ENCODE peak calls at places on chromosome 21, in five cellular contexts. K is CD8-positive, alpha-beta T cell; S is heart right ventricle; E is suprapubic skin; A is body of pancreas. I is an unnamed sample.
A peak's percentile ranks its signal among the peaks of the same experiment; 100 is the strongest.

GRCh38 chr21:23531444-23531843 is 2075.8 kb downstream of the MRPL39 start:
- DNase-seq in S (no peak), E (no peak), A (no peak), K (no peak), I (no peak)

GRCh38 chr21:25421327-25422028 is 185.8 kb downstream of the MRPL39 start:
- DNase-seq in K (peak; percentile 31), E (no peak), A (peak; percentile 36), S (peak; percentile 17), I (no peak)

GRCh38 chr21:21439761-21440160 is 441.6 kb downstream of the NCAM2 start:
- DNase-seq in A (no peak), E (no peak), S (no peak), K (no peak), I (no peak)

GRCh38 chr21:43373387-43374227 is 53.3 kb downstream of the SIK1 start:
- DNase-seq in A (no peak), S (no peak), E (peak; percentile 58), K (no peak), I (no peak)

GRCh38 chr21:39714331-39714730 is 30.7 kb upstream of the IGSF5 start:
- DNase-seq in S (no peak), A (no peak), K (no peak), E (no peak), I (no peak)

GRCh38 chr21:22231013-22231412 is 1232.8 kb downstream of the NCAM2 start:
- DNase-seq in K (no peak), E (no peak), S (no peak), A (no peak), I (no peak)

GRCh38 chr21:26776320-26777021 is 68.7 kb downstream of the ADAMTS1 start:
- DNase-seq in K (no peak), A (no peak), E (no peak), S (no peak), I (no peak)

GRCh38 chr21:25561668-25562641 is 45.3 kb downstream of the MRPL39 start:
- DNase-seq in K (peak; percentile 67), S (peak; percentile 31), A (peak; percentile 45), E (peak; percentile 64), I (peak; percentile 36)

GRCh38 chr21:29949991-29950390 is 10.2 kb upstream of the GRIK1 start:
- DNase-seq in K (no peak), S (no peak), E (no peak), A (no peak), I (no peak)

GRCh38 chr21:30336596-30336995 is 898 bp downstream of the KRTAP27-1 start:
- DNase-seq in S (no peak), K (no peak), E (no peak), A (no peak), I (no peak)

GRCh38 chr21:27206368-27206982 is 239.6 kb upstream of the ADAMTS5 start:
- DNase-seq in E (no peak), S (no peak), A (no peak), K (no peak), I (no peak)

GRCh38 chr21:27805696-27806095 is 838.8 kb upstream of the ADAMTS5 start:
- DNase-seq in A (no peak), K (no peak), S (no peak), E (no peak), I (no peak)

GRCh38 chr21:17660862-17661261 is 48.2 kb upstream of the BTG3 start:
- DNase-seq in K (no peak), S (no peak), A (peak; percentile 60), E (no peak), I (no peak)

GRCh38 chr21:26072891-26073615 is 97.5 kb downstream of the APP start:
- DNase-seq in K (no peak), E (no peak), A (no peak), S (no peak), I (no peak)

GRCh38 chr21:39637197-39637970 is 24.6 kb downstream of the B3GALT5 start:
- DNase-seq in A (peak; percentile 66), S (no peak), E (no peak), K (no peak), I (no peak)

GRCh38 chr21:25837545-25838263 is 102.9 kb downstream of the GABPA start:
- DNase-seq in A (no peak), K (no peak), S (no peak), E (no peak), I (no peak)

GRCh38 chr21:22174746-22175145 is 1176.5 kb downstream of the NCAM2 start:
- DNase-seq in K (no peak), E (no peak), A (no peak), S (no peak), I (no peak)

GRCh38 chr21:14520535-14520934 is 25.6 kb downstream of the SAMSN1 start:
- DNase-seq in E (no peak), K (no peak), S (no peak), A (no peak), I (no peak)

GRCh38 chr21:28688381-28688780 is 304.3 kb downstream of the LTN1 start:
- DNase-seq in K (no peak), A (no peak), S (no peak), E (no peak), I (no peak)

GRCh38 chr21:29130234-29130993 is at the start of gene MAP3K7CL:
- DNase-seq in A (peak; percentile 55), E (peak; percentile 82), K (no peak), S (peak; percentile 61), I (no peak)

GRCh38 chr21:30580132-30580531 is 10.1 kb downstream of the KRTAP22-2 start:
- DNase-seq in A (no peak), E (no peak), K (no peak), S (no peak), I (no peak)

GRCh38 chr21:44697811-44698734 is 1.1 kb downstream of the KRTAP10-12 start:
- DNase-seq in E (no peak), K (no peak), S (no peak), A (no peak), I (no peak)

GRCh38 chr21:44701023-44701400 is 4.0 kb downstream of the KRTAP10-12 start:
- DNase-seq in E (no peak), S (no peak), A (no peak), K (no peak), I (peak; percentile 13)

GRCh38 chr21:44700101-44701022 is 3.4 kb downstream of the KRTAP10-12 start:
- DNase-seq in K (no peak), A (no peak), E (no peak), S (no peak), I (no peak)

GRCh38 chr21:44701541-44701940 is 4.6 kb downstream of the KRTAP10-12 start:
- DNase-seq in A (no peak), K (no peak), S (no peak), E (no peak), I (no peak)

GRCh38 chr21:44699502-44700001 is 2.6 kb downstream of the KRTAP10-12 start:
- DNase-seq in K (no peak), E (no peak), A (no peak), S (no peak), I (peak; percentile 54)
- H3K27me3 ChIP-seq in K (peaks cover 20% of the 10 kb centered on the region), E (peaks cover 88% of the 10 kb centered on the region), A (no peaks in the 10 kb centered on the region), S (peaks cover 97% of the 10 kb centered on the region), I (no peaks in the 10 kb centered on the region)

DNA sequence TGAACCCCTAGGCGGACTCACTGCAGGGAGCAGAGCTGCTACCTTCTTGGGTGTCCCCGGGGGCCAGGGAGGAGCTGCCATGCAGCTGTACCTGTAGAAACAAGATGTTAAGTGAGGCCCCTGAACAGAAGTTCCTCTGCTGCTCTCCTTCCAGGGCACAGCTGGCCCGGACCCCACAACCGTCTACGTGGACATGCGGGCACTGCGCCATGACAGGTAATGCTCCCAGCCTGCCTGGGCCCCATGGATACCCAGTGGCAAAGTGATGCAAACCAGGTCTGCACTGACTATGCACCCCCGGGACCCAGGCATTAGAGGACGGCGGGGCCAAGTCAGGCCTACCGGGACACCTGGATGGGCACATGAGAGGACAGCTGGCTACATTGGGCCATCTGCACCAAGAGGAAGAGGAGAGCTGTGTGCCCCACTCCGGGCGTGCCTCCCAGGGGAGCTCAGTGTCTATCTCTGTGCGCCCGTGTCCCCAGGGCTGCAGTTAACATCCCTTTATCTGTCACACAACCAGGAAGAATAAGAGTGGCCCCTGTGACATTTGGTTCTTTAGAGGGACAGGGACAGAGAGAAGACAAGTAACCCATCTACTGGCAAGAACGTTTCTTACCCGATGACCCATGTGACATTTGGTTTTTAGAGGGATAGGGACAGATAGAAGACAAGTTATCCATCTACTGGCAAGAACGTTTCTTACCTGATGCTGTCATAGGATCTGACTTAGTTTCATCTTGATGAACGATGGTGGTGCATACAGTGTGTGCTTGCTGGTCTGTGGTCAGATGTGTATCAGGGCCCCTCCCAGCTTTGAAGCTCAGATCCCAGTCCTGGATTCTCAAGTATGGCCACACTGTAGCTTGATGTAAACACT is 44.1 kb downstream of the S100B start:
- DNase-seq in S (no peak), A (no peak), E (no peak), K (no peak), I (no peak)
- H3K27ac ChIP-seq in S (peak overlapping the region; percentile 73), A (no peak overlapping the region), E (no peak overlapping the region), K (peak overlapping the region; percentile 67), I (no peak overlapping the region)

GRCh38 chr21:38039841-38040240 is 123.6 kb upstream of the KCNJ6 start:
- DNase-seq in S (no peak), E (no peak), A (no peak), K (no peak), I (no peak)

GRCh38 chr21:38039369-38039768 is 123.1 kb upstream of the KCNJ6 start:
- DNase-seq in K (no peak), A (no peak), E (no peak), S (no peak), I (no peak)

GRCh38 chr21:38041493-38041892 is 125.2 kb upstream of the KCNJ6 start:
- DNase-seq in A (no peak), S (no peak), E (no peak), K (no peak), I (no peak)

GRCh38 chr21:38037416-38037815 is 121.2 kb upstream of the KCNJ6 start:
- DNase-seq in K (no peak), S (no peak), E (no peak), A (no peak), I (no peak)

DNA sequence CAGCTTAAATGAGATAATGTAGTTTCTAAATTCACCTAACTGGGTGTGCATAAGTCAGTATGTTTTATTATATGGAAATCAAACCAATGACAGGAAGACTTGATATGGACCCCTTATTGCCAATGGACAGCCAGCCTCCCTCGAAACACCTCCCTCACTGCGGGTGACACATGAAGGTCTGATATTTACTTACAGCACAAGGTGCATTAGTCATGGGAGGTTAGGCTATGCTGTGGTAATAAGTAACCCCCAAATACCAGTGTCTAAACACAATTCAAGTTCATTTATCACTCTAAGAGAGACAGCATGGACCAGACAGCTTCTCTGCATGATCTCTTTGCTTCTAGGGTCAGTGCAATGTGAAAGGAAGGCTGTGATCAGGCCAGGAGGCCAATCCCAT is 126.0 kb upstream of the KCNJ6 start:
- DNase-seq in E (no peak), K (no peak), A (no peak), S (no peak), I (no peak)
- H3K27me3 ChIP-seq in E (peaks cover 4% of the 10 kb centered on the region), K (no peaks in the 10 kb centered on the region), A (no peaks in the 10 kb centered on the region), S (peaks cover 5% of the 10 kb centered on the region), I (no peaks in the 10 kb centered on the region)

DNA sequence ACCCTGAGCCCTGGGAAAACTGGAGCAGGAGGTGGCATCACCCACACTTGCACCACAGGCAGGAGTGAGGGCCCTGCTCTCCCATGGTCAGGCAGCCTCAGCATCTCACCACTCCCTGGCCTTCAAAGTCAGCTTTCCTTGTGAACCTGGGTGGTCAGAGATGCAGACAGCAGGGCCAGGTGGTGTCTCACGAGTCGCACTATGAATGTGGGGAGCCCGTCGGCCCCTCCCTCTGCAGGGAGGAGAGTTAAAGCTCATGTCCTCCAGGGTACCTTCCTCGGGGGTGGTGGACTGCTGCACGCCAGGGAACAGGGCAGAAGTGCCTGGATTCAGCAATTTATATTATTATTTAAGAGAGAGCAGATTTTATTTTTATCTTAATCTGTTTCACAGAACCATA is 24.1 kb downstream of the ABCG1 start:
- DNase-seq in K (no peak), A (no peak), S (no peak), E (no peak), I (no peak)
- H3K27ac ChIP-seq in K (no peak overlapping the region), A (no peak overlapping the region), S (no peak overlapping the region), E (no peak overlapping the region), I (no peak overlapping the region)

GRCh38 chr21:33412832-33413519 is 9.8 kb downstream of the IFNGR2 start:
- DNase-seq in A (no peak), E (no peak), S (no peak), K (no peak), I (no peak)
- H3K27me3 ChIP-seq in A (no peaks in the 10 kb centered on the region), E (no peaks in the 10 kb centered on the region), S (no peaks in the 10 kb centered on the region), K (no peaks in the 10 kb centered on the region), I (no peaks in the 10 kb centered on the region)

I was measured in ascending aorta.